ENCODE peak calls at places on chromosomes 3 and 15, in seven cellular contexts. B is mesothelial cell of epicardium, U is GM12864, O is mammary epithelial cell, N is GM10248, F is brain microvascular endothelial cell, K is stomach. I is an unnamed sample.
A peak's percentile ranks its signal among the peaks of the same experiment; 100 is the strongest.

GRCh38 chr3:14876942-14877341 is 58.2 kb downstream of the FGD5 start:
- DNase-seq in B (no peak), U (no peak), O (no peak), N (no peak), F (peak; percentile 33), K (peak; percentile 81), I (no peak)

GRCh38 chr3:9480265-9480664 is 73.4 kb downstream of the LHFPL4 start:
- DNase-seq in B (no peak), U (no peak), O (no peak), N (no peak), F (no peak), K (no peak), I (no peak)

GRCh38 chr3:67357610-67358458 is 296.6 kb downstream of the SUCLG2 start:
- DNase-seq in B (no peak), U (no peak), O (peak; percentile 8), N (peak; percentile 28), F (peak; percentile 21), K (no peak), I (no peak)

GRCh38 chr15:101115887-101116680 is 135.8 kb downstream of the CHSY1 start:
- DNase-seq in B (no peak), U (no peak), O (no peak), N (peak; percentile 13), F (no peak), K (no peak), I (no peak)

GRCh38 chr3:47073685-47074084 is 90.2 kb downstream of the SETD2 start:
- DNase-seq in B (no peak), U (no peak), O (no peak), N (no peak), F (no peak), K (no peak), I (no peak)

GRCh38 chr3:122695927-122696561 is 15.4 kb downstream of the PARP14 start:
- DNase-seq in B (no peak), U (no peak), O (no peak), N (no peak), F (no peak), K (no peak), I (no peak)

GRCh38 chr3:50885491-50885890 is 210.8 kb downstream of the DOCK3 start:
- DNase-seq in B (no peak), U (no peak), O (peak; percentile 9), N (no peak), F (no peak), K (no peak), I (no peak)

GRCh38 chr3:56988874-56989433 is 71.5 kb upstream of the SPATA12 start:
- DNase-seq in B (peak; percentile 87), U (peak; percentile 15), O (peak; percentile 59), N (peak; percentile 66), F (peak; percentile 58), K (peak; percentile 82), I (peak; percentile 80)

GRCh38 chr3:53666026-53666425 is 171.6 kb downstream of the CACNA1D start:
- DNase-seq in B (no peak), U (no peak), O (no peak), N (no peak), F (no peak), K (no peak), I (no peak)

GRCh38 chr15:94272251-94272898 is 41.0 kb downstream of the MCTP2 start:
- DNase-seq in B (no peak), U (no peak), O (no peak), N (peak; percentile 22), F (no peak), K (no peak), I (no peak)

GRCh38 chr3:67640023-67640660 is 14.3 kb downstream of the SUCLG2 start:
- DNase-seq in B (no peak), U (no peak), O (no peak), N (no peak), F (peak; percentile 20), K (no peak), I (no peak)

GRCh38 chr3:11653298-11654055 is 9.8 kb upstream of the VGLL4 start:
- DNase-seq in B (no peak), U (no peak), O (no peak), N (no peak), F (no peak), K (no peak), I (no peak)
- TF ChIP-seq CTCF in B (no peak), U (peak; percentile 20), O (peak; percentile 6), N (no peak), F (peak; percentile 15), K (no peak), I (no peak)

GRCh38 chr3:193052294-193052693 is 134.6 kb upstream of the MB21D2 start:
- DNase-seq in B (no peak), U (no peak), O (no peak), N (no peak), F (peak; percentile 31), K (no peak), I (no peak)
- TF ChIP-seq CTCF in B (no peak), U (no peak), O (no peak), N (no peak), F (no peak), K (no peak), I (no peak)

DNA sequence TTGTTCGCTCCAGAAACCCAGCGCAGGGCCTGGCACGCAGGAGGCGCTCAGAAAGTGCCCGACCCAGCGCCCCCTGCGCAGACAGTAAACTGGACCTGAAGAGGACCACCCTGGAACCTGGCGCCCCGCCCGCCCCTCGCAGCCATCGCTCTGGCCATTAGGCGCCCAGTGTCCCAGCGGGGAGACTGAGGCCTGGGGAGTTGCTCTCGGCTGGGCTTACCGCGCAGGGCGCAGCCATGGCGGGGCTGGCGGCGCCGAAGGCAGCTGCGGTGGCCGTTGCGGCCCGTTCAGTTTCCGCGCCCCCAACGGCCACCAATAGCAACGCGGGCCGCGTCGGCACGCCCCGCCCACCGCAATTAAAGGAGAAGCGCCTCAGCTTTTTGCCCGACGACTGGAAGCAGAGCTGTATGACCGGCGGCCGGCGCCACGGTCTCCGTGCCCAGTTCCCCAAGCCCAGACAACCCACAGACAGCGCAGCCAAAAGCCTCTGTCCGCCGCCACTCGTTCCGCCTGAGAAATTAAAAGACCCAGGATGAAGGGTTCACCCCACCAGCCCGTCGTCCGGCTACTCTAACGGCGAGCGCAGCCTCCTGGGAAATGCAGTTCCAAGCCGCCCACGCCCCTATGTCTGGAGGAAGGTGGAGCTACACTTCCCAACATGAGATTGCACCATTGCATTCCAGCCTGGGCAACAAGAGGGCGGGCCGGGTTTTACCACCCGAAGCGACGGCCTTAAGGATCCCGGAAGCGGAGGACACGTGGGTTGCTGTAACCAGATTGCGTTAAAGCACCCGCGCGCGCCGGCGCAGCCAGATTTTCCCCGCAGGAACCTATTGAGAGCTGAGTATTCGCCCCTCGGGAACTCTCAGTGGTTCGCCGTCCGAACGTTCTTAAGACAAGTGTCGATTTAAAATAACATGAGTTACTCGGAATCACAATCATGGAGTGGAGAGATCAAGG is at the start of gene POC1A:
- DNase-seq in B (peak; percentile 91), U (peak; percentile 87), O (peak; percentile 97), N (peak; percentile 92), F (peak; percentile 99), K (peak; percentile 97), I (peak; percentile 92)
- TF ChIP-seq CTCF in B (no peak), U (no peak), O (no peak), N (no peak), F (no peak), K (no peak), I (peak; percentile 26)

DNA sequence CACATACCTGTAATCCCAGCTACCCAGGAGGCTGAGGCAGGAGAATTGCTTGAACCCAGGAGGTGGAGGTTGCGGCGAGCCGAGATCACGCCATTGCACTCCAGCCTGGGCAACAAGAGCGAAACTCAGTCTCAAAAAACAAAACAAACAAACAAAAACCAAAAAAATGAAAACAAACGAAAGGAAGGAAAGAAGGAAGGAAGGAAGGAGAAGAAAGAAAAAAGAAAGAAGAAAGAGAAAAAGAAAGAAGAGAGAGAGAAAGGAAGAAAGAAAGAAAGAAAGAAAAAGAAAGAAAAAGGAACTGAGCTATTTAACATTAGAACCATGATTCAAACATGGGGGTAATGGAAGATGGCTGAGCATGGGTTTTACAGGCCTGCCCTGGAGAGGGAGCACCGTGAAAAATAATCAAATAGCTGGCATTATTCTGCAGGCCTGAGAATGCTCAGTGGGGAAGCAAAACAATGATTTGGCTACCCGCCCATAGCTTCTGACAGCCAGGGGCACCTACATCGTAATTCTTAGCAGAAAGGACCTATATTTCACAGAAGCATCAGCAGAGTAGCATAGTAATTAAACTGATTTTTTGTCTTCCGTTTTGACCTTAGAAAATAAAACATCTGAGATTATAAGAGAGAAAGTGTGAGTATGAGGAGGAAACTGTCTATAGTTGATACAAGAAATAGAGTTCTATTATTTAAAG is 37.7 kb downstream of the BFSP2 start:
- DNase-seq in B (no peak), U (no peak), O (no peak), N (no peak), F (no peak), K (no peak), I (no peak)
- TF ChIP-seq CTCF in B (no peak), U (no peak), O (peak; percentile 1), N (no peak), F (peak; percentile 20), K (no peak), I (no peak)

DNA sequence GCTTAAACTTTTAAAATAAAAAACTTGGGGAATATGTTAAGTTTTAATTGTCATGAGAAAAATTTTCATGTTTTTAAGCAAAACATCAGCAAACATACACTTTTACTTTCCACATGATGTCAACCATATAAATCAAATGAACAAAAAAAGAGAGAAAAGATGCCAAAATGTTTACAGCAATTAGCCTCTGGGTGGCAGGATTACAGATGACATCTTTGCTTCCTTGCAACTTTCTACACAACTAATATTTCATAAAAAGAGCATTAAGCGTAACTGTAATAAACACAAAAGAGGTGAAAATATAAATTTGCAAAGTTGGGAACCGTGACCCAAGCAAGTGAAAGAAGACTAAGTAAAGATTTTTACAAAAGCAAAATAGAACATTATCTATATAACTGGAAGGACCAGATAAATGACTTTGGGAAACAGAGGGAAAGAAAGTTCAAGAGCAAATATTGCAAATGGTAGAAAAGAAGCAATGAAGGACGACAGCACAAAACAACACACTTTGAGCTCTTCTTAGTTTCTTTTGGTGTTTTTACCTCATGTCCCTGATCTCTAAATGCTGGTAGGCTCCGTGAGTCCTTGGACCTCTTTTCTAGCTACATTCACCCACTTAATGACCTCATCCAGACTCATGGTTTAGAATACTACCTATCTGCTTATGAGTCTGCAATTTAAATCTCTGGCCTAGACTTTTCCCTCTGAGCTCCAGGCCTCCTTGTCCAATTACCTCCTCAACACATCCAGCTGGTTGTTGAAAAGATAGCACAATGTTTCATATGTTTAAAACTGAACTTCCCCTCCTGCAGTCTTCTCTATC is 9.4 kb downstream of the TP53BP1 start:
- DNase-seq in B (no peak), U (no peak), O (no peak), N (no peak), F (no peak), K (no peak), I (no peak)
- TF ChIP-seq CTCF in B (no peak), U (peak; percentile 18), O (peak; percentile 37), N (no peak), F (peak; percentile 39), K (no peak), I (peak; percentile 40)

GRCh38 chr15:97944724-97945123 is 15.8 kb upstream of the ARRDC4 start:
- DNase-seq in B (no peak), U (no peak), O (no peak), N (no peak), F (no peak), K (no peak), I (no peak)
- TF ChIP-seq CTCF in B (no peak), U (no peak), O (no peak), N (no peak), F (no peak), K (no peak), I (no peak)

I was measured in type B pancreatic cell.